ENCODE peak calls at places on chromosomes 2 and 18, in five cellular contexts. X is stimulated activated CD4-positive, alpha-beta T cell treated with anti-CD3 and anti-CD28 coated beads, Interleukin-15, amount 100 ng/mL, for 24 hours; R is right cardiac atrium; F is activated CD4-positive, alpha-beta T cell treated with anti-CD3 and anti-CD28 coated beads, Interleukin-2, amount 50 U/mL, for 4 hours; G is left cardiac atrium. C is an unnamed sample.

GRCh38 chr2:233007739-233008138 is 5.3 kb downstream of the NGEF start:
- DNase-seq in X (no peak), R (no peak), F (no peak), G (peak), C (no peak)

GRCh38 chr2:32383858-32384257 is 27.0 kb downstream of the BIRC6 start:
- DNase-seq in X (no peak), R (no peak), F (no peak), G (no peak), C (no peak)

GRCh38 chr2:189662674-189663226 is 1.5 kb downstream of the ASNSD1 start:
- DNase-seq in X (no peak), R (no peak), F (no peak), G (no peak), C (no peak)

GRCh38 chr18:23971656-23972230 is 42.8 kb upstream of the TTC39C start:
- DNase-seq in X (no peak), R (no peak), F (no peak), G (no peak), C (no peak)

GRCh38 chr18:55877321-55877720 is 289.3 kb upstream of the TCF4 start:
- DNase-seq in X (no peak), R (no peak), F (no peak), G (no peak), C (no peak)

GRCh38 chr2:7073901-7074300 is 156.7 kb downstream of the RNF144A start:
- DNase-seq in X (no peak), R (no peak), F (no peak), G (no peak), C (no peak)

GRCh38 chr2:166031054-166031453 is 77.5 kb upstream of the TTC21B start:
- DNase-seq in X (no peak), R (no peak), F (no peak), G (no peak), C (no peak)

GRCh38 chr2:158239271-158239670 is 137.6 kb downstream of the UPP2 start:
- DNase-seq in X (no peak), R (no peak), F (no peak), G (no peak), C (no peak)

GRCh38 chr2:45954233-45954850 is 302.9 kb downstream of the PRKCE start:
- DNase-seq in X (no peak), R (no peak), F (no peak), G (no peak), C (no peak)

GRCh38 chr18:74873629-74874028 is 276.0 kb downstream of the ZNF407 start:
- DNase-seq in X (no peak), R (no peak), F (no peak), G (no peak), C (no peak)

GRCh38 chr18:69626643-69627242 is 226.1 kb downstream of the DOK6 start:
- DNase-seq in X (no peak), R (no peak), F (no peak), G (no peak), C (no peak)

GRCh38 chr2:133247613-133248012 is 320.6 kb downstream of the NCKAP5 start:
- DNase-seq in X (no peak), R (no peak), F (no peak), G (no peak), C (no peak)

GRCh38 chr2:194826241-194826640 is 830.8 kb upstream of the SLC39A10 start:
- DNase-seq in X (no peak), R (no peak), F (no peak), G (no peak), C (no peak)

GRCh38 chr2:44480068-44480467 is 118.3 kb downstream of the CAMKMT start:
- DNase-seq in X (no peak), R (no peak), F (no peak), G (no peak), C (no peak)

GRCh38 chr2:135679125-135679524 is 62.5 kb upstream of the UBXN4 start:
- DNase-seq in X (no peak), R (no peak), F (no peak), G (no peak), C (no peak)

GRCh38 chr2:105143467-105144127 is 97.9 kb upstream of the GPR45 start:
- DNase-seq in X (peak), R (peak), F (peak), G (no peak), C (no peak)

GRCh38 chr2:239630618-239631286 is 229.9 kb upstream of the HDAC4 start:
- DNase-seq in X (no peak), R (no peak), F (no peak), G (peak), C (no peak)

GRCh38 chr18:9869713-9870430 is 15.9 kb upstream of the TXNDC2 start:
- DNase-seq in X (no peak), R (no peak), F (no peak), G (no peak), C (no peak)

GRCh38 chr2:180240774-180241173 is 233.7 kb upstream of the CWC22 start:
- DNase-seq in X (no peak), R (no peak), F (no peak), G (no peak), C (no peak)

GRCh38 chr2:222709191-222709891 is 37.9 kb downstream of the MOGAT1 start:
- DNase-seq in X (peak), R (peak), F (no peak), G (peak), C (peak)

GRCh38 chr2:222024934-222025890 is 273.6 kb downstream of the PAX3 start:
- DNase-seq in X (no peak), R (no peak), F (no peak), G (no peak), C (no peak)

GRCh38 chr2:234003972-234004617 is 46.4 kb upstream of the SPP2 start:
- DNase-seq in X (peak), R (no peak), F (peak), G (no peak), C (no peak)

GRCh38 chr18:21496277-21496835 is 104.1 kb downstream of the ESCO1 start:
- DNase-seq in X (no peak), R (no peak), F (no peak), G (no peak), C (no peak)

GRCh38 chr2:1688161-1688560 is 56.2 kb downstream of the PXDN start:
- DNase-seq in X (no peak), R (no peak), F (no peak), G (no peak), C (no peak)

GRCh38 chr2:27021253-27021801 is 11.4 kb upstream of the TMEM214 start:
- DNase-seq in X (no peak), R (no peak), F (no peak), G (no peak), C (no peak)

GRCh38 chr2:33426666-33427231 is 49.7 kb upstream of the RASGRP3 start:
- DNase-seq in X (no peak), R (no peak), F (no peak), G (peak), C (no peak)

GRCh38 chr2:206800501-206801416 is 35.4 kb downstream of the FASTKD2 start:
- DNase-seq in X (peak), R (peak), F (peak), G (peak), C (peak)

GRCh38 chr2:232343816-232344215 is 34.7 kb upstream of the ALPP start:
- DNase-seq in X (no peak), R (peak), F (no peak), G (peak), C (no peak)

C was measured in substantia nigra.